ENCODE peak calls at places on chromosome 2, in six cellular contexts. U, A, E, F, O and K are unnamed samples.
A peak's percentile ranks its signal among the peaks of the same experiment; 100 is the strongest.

GRCh38 chr2:42141687-42142475 is 27.3 kb upstream of the EML4 start:
- DNase-seq in U (peak; percentile 30), E (peak; percentile 79), F (no peak), O (peak; percentile 56), A (peak; percentile 87), K (peak; percentile 40)

GRCh38 chr2:80288576-80288975 is 16.0 kb downstream of the LRRTM1 start:
- DNase-seq in A (peak; percentile 12), U (peak; percentile 47), E (no peak), O (no peak), F (no peak), K (no peak)

GRCh38 chr2:11213975-11214374 is 58.7 kb downstream of the SLC66A3 start:
- DNase-seq in E (no peak), F (no peak), O (no peak), A (no peak), U (no peak), K (no peak)

GRCh38 chr2:237644059-237644703 is 16.8 kb downstream of the LRRFIP1 start:
- DNase-seq in E (no peak), F (no peak), A (no peak), U (no peak), O (no peak), K (no peak)

GRCh38 chr2:10245021-10245420 is 57.7 kb upstream of the HPCAL1 start:
- DNase-seq in O (no peak), U (no peak), A (no peak), E (no peak), F (no peak), K (no peak)

GRCh38 chr2:172094319-172095145 is 8.2 kb downstream of the DLX2 start:
- DNase-seq in E (no peak), A (no peak), O (no peak), U (no peak), F (no peak), K (peak; percentile 57)

GRCh38 chr2:205659922-205660321 is 22.4 kb upstream of the NRP2 start:
- DNase-seq in E (no peak), U (no peak), A (no peak), O (no peak), F (no peak), K (no peak)

GRCh38 chr2:128362889-128363228 is 44.2 kb upstream of the HS6ST1 start:
- DNase-seq in O (peak; percentile 55), A (peak; percentile 94), E (no peak), U (peak; percentile 83), F (no peak), K (peak; percentile 73)

GRCh38 chr2:134401081-134401497 is 147.2 kb downstream of the MGAT5 start:
- DNase-seq in A (peak; percentile 57), F (no peak), O (no peak), E (no peak), U (no peak), K (no peak)

GRCh38 chr2:73985318-73986084 is 791 bp downstream of the TET3 start:
- DNase-seq in U (peak; percentile 63), O (peak; percentile 22), E (no peak), F (peak; percentile 83), A (no peak), K (no peak)

GRCh38 chr2:36785179-36785795 is 88.8 kb downstream of the VIT start:
- DNase-seq in E (peak; percentile 49), O (peak; percentile 37), A (peak; percentile 65), U (peak; percentile 71), F (peak; percentile 63), K (peak; percentile 52)

GRCh38 chr2:46296840-46297545 is at the start of gene EPAS1:
- DNase-seq in F (peak; percentile 81), E (peak; percentile 72), U (peak; percentile 86), O (peak; percentile 86), A (peak; percentile 90), K (peak; percentile 69)